ENCODE peak calls at places on chromosomes 4 and X, in eight cellular contexts. O is breast epithelium, Z is sigmoid colon, Y is endothelial cell of umbilical vein, A is stomach, E is K562, B is esophagus muscularis mucosa, X is H1. C is an unnamed sample.

GRCh38 chr4:181176306-181176705 is 1066.9 kb upstream of the TENM3 start:
- DNase-seq in O (no peak), Z (no peak), E (no peak), X (no peak), A (no peak), B (no peak), Y (no peak), C (no peak)

GRCh38 chr4:15982833-15983528 is 20.0 kb upstream of the FGFBP2 start:
- DNase-seq in B (no peak), A (no peak), Z (no peak), O (no peak), X (no peak), E (no peak), Y (no peak), C (no peak)

GRCh38 chr4:8200302-8200975 is 1.3 kb downstream of the SH3TC1 start:
- DNase-seq in Z (peak), B (peak), E (peak), Y (peak), O (no peak), X (no peak), A (peak), C (peak)

GRCh38 chr4:25863347-25863784 is 578 bp upstream of the SEL1L3 start:
- DNase-seq in O (no peak), B (no peak), Z (no peak), Y (no peak), X (peak), A (peak), E (no peak), C (no peak)

GRCh38 chrX:153477458-153477857 is 7.1 kb upstream of the HAUS7 start:
- DNase-seq in A (no peak), Y (no peak), B (no peak), X (no peak), O (no peak), Z (no peak), E (no peak), C (no peak)

GRCh38 chrX:66012094-66012534 is 27.8 kb downstream of the VSIG4 start:
- DNase-seq in E (no peak), A (peak), Z (no peak), O (no peak), Y (no peak), X (no peak), B (no peak), C (no peak)

GRCh38 chr4:170979736-170980135 is 833.5 kb upstream of the GALNTL6 start:
- DNase-seq in B (no peak), A (no peak), Z (no peak), Y (no peak), X (no peak), E (no peak), O (no peak), C (no peak)

GRCh38 chr4:167177925-167178324 is 56.4 kb downstream of the SPOCK3 start:
- DNase-seq in Y (no peak), B (no peak), A (no peak), E (no peak), Z (no peak), O (no peak), X (no peak), C (no peak)

GRCh38 chr4:87165886-87166285 is 54.5 kb downstream of the KLHL8 start:
- DNase-seq in Z (no peak), O (no peak), B (no peak), Y (no peak), A (no peak), X (no peak), E (no peak), C (no peak)

GRCh38 chrX:110853610-110854009 is 58.0 kb upstream of the CHRDL1 start:
- DNase-seq in O (peak), B (no peak), X (no peak), Z (no peak), Y (no peak), E (peak), A (no peak), C (no peak)
- TF ChIP-seq POLR2A in O (no peak), B (no peak), X (no peak), Z (no peak), Y (no peak), E (no peak), A (no peak), C (no peak)

GRCh38 chr4:118968006-118968405 is 79.4 kb downstream of the SYNPO2 start:
- DNase-seq in E (no peak), A (peak), X (peak), B (peak), O (no peak), Z (peak), Y (peak), C (peak)
- TF ChIP-seq POLR2A in E (no peak), A (no peak), X (no peak), B (no peak), O (no peak), Z (no peak), Y (no peak), C (no peak)

DNA sequence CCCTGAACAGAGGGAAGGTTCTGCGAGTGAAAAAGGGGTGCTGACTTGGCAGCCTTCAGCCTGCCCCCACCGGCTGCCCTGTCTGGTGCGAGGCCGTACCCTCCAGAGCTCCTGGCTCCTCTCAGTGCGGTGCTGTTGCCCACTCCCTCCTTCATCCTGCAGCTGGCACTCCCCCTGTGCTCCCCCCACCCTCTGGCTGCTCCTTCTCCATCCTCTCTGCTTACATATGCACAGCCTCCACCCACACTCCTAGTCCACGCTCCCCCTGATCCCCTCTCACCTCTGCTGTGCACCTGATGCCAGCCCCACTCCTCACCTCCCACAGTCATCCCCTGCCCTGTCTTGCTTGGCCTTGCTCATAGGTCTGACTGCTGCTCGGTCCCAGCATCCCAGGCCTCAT is 9.9 kb downstream of the MAN2B2 start:
- DNase-seq in Z (no peak), O (no peak), X (no peak), E (no peak), A (no peak), Y (no peak), B (no peak), C (no peak)
- TF ChIP-seq POLR2A in Z (no peak), O (no peak), X (no peak), E (no peak), A (no peak), Y (no peak), B (no peak), C (no peak)

GRCh38 chr4:163166041-163166579 is 580 bp downstream of the NAF1 start:
- DNase-seq in X (no peak), B (no peak), E (peak), Y (peak), Z (peak), A (peak), O (peak), C (peak)
- TF ChIP-seq POLR2A in X (no peak), B (no peak), E (no peak), Y (no peak), Z (no peak), A (no peak), O (no peak), C (no peak)

GRCh38 chr4:152352645-152353116 is 183.2 kb downstream of the FBXW7 start:
- DNase-seq in E (peak), Y (peak), B (no peak), A (no peak), Z (peak), O (no peak), X (peak), C (peak)
- TF ChIP-seq POLR2A in E (no peak), Y (peak), B (no peak), A (no peak), Z (peak), O (peak), X (no peak), C (no peak)

DNA sequence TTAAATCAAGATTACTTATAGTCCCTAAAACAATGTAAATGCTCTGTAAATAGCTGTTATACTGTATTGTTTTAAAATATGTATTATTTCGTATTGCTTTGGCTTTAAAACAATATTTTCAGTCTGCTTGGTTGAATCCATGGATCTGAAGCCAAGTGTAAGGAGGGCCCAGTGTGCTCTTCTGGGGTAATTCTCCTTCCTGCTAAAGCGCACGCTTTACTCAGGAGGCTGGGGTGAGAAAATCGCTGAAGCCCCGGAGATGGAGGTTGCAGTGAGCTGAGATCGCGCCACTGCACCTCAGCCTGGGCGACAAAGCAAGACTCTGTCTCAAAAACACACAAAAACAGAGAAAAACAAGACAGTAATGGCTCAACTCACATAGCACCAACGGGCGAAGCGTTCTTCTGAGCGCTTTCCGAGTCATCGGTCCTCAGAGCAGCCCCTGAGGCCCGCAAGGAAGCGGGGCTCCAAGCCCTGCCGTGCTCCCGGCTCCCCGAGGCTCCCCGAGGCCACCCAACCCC is 356 bp upstream of the IDUA start:
- DNase-seq in E (no peak), A (no peak), Z (no peak), X (no peak), O (no peak), B (no peak), Y (no peak), C (no peak)
- TF ChIP-seq POLR2A in E (peak), A (no peak), Z (peak), X (no peak), O (no peak), B (no peak), Y (peak), C (no peak)

GRCh38 chrX:7927259-7928167 is at the start of gene PNPLA4:
- DNase-seq in B (peak), E (peak), O (peak), Z (peak), A (peak), Y (peak), X (peak), C (peak)
- TF ChIP-seq POLR2A in B (no peak), E (peak), O (no peak), Z (no peak), A (no peak), Y (no peak), X (peak), C (peak)

GRCh38 chr4:56435001-56435747 is at the start of gene PPAT:
- DNase-seq in X (peak), O (peak), Y (peak), E (peak), Z (peak), A (peak), B (peak), C (peak)
- TF ChIP-seq POLR2A in X (peak), O (no peak), Y (peak), E (peak), Z (peak), A (no peak), B (peak), C (no peak)